ENCODE peak calls at places on chromosomes 5 and 9, in four cellular contexts. W, A, J and X are unnamed samples. For H3K9me2, the result is how much of the 10 kb centered on the place peaks cover.

GRCh38 chr9:97703437-97704326 is 6.5 kb upstream of the XPA start:
- DNase-seq in W (peak), A (peak), J (peak), X (no peak)

GRCh38 chr9:68500457-68501158 is 40.1 kb downstream of the TMEM252 start:
- DNase-seq in J (no peak), A (no peak), W (peak), X (no peak)

GRCh38 chr9:118961857-118962256 is 407.4 kb downstream of the BRINP1 start:
- DNase-seq in W (peak), A (no peak), J (no peak), X (no peak)

GRCh38 chr9:132136151-132136892 is 25.5 kb upstream of the NTNG2 start:
- DNase-seq in J (no peak), W (no peak), A (no peak), X (no peak)

GRCh38 chr5:119386945-119387344 is 31.1 kb downstream of the TNFAIP8 start:
- DNase-seq in W (no peak), A (no peak), J (no peak), X (no peak)

GRCh38 chr5:122816726-122817125 is 28.7 kb upstream of the SNX24 start:
- DNase-seq in J (no peak), W (no peak), A (peak), X (no peak)

GRCh38 chr9:90162819-90163218 is 479.8 kb downstream of the DIRAS2 start:
- DNase-seq in A (no peak), J (no peak), W (no peak), X (no peak)

GRCh38 chr9:18360005-18360404 is 113.9 kb upstream of the ADAMTSL1 start:
- DNase-seq in W (no peak), A (no peak), J (no peak), X (no peak)

GRCh38 chr9:36041491-36041890 is 4.8 kb downstream of the RECK start:
- DNase-seq in A (no peak), J (no peak), W (peak), X (no peak)

GRCh38 chr9:21037278-21037677 is 5.8 kb upstream of the HACD4 start:
- DNase-seq in J (no peak), A (no peak), W (no peak), X (no peak)

GRCh38 chr9:129835860-129836223 is 584 bp downstream of the USP20 start:
- DNase-seq in J (peak), A (peak), W (no peak), X (peak)

GRCh38 chr5:107067391-107067790 is 603.3 kb downstream of the EFNA5 start:
- DNase-seq in J (no peak), W (no peak), A (no peak), X (no peak)

GRCh38 chr5:138724470-138725146 is 28.6 kb upstream of the CTNNA1 start:
- DNase-seq in W (peak), J (no peak), A (no peak), X (no peak)

GRCh38 chr5:138722518-138722917 is 30.7 kb upstream of the CTNNA1 start:
- DNase-seq in A (no peak), W (no peak), J (peak), X (no peak)

GRCh38 chr5:138726848-138727247 is 26.4 kb upstream of the CTNNA1 start:
- DNase-seq in J (peak), A (no peak), W (no peak), X (no peak)

GRCh38 chr5:138725153-138725884 is 27.9 kb upstream of the CTNNA1 start:
- DNase-seq in A (peak), W (peak), J (peak), X (peak)

GRCh38 chr5:138725885-138726457 is 27.3 kb upstream of the CTNNA1 start:
- DNase-seq in W (peak), J (no peak), A (no peak), X (no peak)
- H3K9ac ChIP-seq in W (peak), J (no peak), A (no peak), X (no peak)

DNA sequence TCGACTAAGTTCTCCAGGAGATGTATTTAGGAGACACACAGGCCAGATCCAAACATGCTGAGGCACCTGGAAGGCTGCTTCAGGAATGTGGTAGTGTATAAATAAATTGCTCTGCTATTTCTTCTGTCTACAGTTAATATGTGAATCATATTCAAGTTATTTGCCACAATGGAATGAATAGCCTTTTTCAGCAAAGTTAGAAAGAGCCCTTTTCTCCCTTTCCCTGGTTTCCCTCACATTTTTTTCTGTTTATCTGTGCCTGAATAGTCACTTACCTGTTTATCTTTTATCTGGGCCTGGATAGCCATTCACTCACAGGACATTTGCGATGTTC is 44.1 kb upstream of the CLINT1 start:
- DNase-seq in A (no peak), W (peak), J (no peak), X (no peak)
- H2AFZ ChIP-seq in A (peak), W (no peak), J (no peak), X (no peak)

GRCh38 chr9:82893549-82893948 is 169.4 kb downstream of the RASEF start:
- DNase-seq in J (no peak), A (no peak), W (no peak), X (no peak)
- H3K9me2 ChIP-seq in J (under half), A (under half), W (under half), X (under half)

GRCh38 chr9:128249914-128250838 is 25.6 kb downstream of the GOLGA2 start:
- DNase-seq in A (peak), J (peak), W (peak), X (peak)
- H3K9ac ChIP-seq in A (no peak), J (peak), W (no peak), X (no peak)

GRCh38 chr5:65880673-65881072 is 45.7 kb upstream of the ERBIN start:
- DNase-seq in W (no peak), J (no peak), A (no peak), X (no peak)
- H2AFZ ChIP-seq in W (no peak), J (no peak), A (no peak), X (no peak)

GRCh38 chr9:95411211-95411892 is 93.8 kb upstream of the FANCC start:
- DNase-seq in A (no peak), W (no peak), J (no peak), X (no peak)

GRCh38 chr9:95406114-95406513 is 88.6 kb upstream of the FANCC start:
- DNase-seq in A (no peak), W (peak), J (no peak), X (no peak)

GRCh38 chr9:95407524-95407923 is 90.0 kb upstream of the FANCC start:
- DNase-seq in J (no peak), W (no peak), A (no peak), X (no peak)

GRCh38 chr9:95413793-95414192 is 96.3 kb upstream of the FANCC start:
- DNase-seq in J (no peak), W (no peak), A (no peak), X (no peak)

DNA sequence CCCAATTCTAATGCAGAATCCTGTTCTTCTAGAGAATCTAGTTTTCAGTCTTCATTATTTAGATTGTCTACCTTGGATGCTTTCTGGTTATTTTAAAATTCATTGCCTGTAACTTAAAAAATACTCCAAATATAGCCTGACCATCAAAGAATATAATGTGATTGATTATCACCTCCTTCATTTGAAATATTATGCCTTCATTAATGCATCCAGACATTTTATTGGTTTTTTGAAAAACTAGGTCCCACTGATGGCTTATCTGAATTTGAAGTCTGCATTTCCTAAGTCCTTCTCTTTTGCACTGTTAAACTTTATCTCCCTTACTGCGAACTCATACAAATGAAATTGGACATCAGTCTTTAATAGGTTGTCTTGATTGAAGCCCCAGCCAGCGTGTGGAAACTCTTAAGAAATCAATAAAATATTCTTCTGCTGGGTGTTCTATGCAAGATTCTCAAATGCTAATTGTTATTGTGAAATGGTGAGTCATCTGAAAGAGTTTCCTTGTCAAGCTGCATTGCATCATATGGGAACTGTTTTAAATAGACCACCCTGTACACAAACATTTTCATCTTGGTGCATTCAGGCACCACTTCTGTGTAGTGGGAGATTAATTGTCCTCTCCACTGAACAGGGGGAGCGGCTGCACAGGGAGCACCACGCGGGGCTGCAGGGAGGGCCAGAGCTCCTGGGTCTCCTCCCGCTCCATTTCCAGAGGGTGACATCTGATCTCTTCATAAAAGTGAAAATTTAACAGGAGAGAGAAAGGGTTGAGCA is 92.3 kb upstream of the FANCC start:
- DNase-seq in A (no peak), W (peak), J (no peak), X (no peak)
- H3K9me2 ChIP-seq in A (under half), W (under half), J (under half), X (under half)

DNA sequence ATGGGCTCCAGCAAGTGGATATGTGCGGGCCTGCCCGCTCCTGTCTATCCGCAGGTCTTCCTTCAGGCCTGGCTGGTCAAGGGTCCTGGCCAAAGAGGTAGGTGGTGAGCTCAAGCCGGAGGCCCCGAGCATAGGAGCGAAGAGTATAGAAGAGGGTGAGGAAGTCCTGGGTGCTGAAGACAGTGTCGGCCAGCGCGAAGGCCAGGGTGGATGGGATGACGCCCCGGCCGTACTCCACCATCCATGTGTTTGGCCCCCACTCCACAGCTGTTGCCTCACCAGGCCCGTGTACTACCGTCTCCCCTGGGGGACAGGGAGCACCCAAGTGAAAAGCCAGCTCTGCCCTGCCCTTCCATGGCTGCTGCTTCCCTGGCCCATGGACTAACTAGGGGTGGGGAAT is 2.0 kb downstream of the SIGMAR1 start:
- DNase-seq in W (no peak), A (no peak), J (no peak), X (no peak)
- H3K9ac ChIP-seq in W (no peak), A (no peak), J (no peak), X (peak)

GRCh38 chr5:65077653-65078052 is 308.9 kb downstream of the CWC27 start:
- DNase-seq in J (no peak), A (no peak), W (no peak), X (no peak)

GRCh38 chr5:65078331-65078730 is 309.6 kb downstream of the CWC27 start:
- DNase-seq in A (no peak), J (no peak), W (no peak), X (no peak)

GRCh38 chr5:65072836-65073620 is 304.3 kb downstream of the CWC27 start:
- DNase-seq in A (no peak), W (no peak), J (no peak), X (no peak)

GRCh38 chr5:65076251-65076869 is 307.6 kb downstream of the CWC27 start:
- DNase-seq in A (no peak), J (peak), W (peak), X (peak)

GRCh38 chr5:65075623-65076250 is 307.0 kb downstream of the CWC27 start:
- DNase-seq in W (no peak), J (no peak), A (no peak), X (no peak)
- H2AFZ ChIP-seq in W (peak), J (no peak), A (peak), X (no peak)